ENCODE peak calls at places on chromosomes 3 and 15, in seven cellular contexts. One of them, this sample, is unnamed.

GRCh38 chr3:103056552-103056951 is 621.7 kb downstream of the ZPLD1 start:
- DNase-seq in ovary: no peak
- DNase-seq in EL: no peak
- DNase-seq in epithelial cell of esophagus: no peak
- DNase-seq in neural crest cell: no peak
- DNase-seq in NCI-H69: no peak
- DNase-seq in NCI-H345: no peak
- DNase-seq in this sample: no peak

GRCh38 chr15:49273734-49274318 is 103.8 kb downstream of the GALK2 start:
- DNase-seq in EL: no peak
- DNase-seq in NCI-H345: no peak
- DNase-seq in neural crest cell: no peak
- DNase-seq in epithelial cell of esophagus: peak
- DNase-seq in ovary: no peak
- DNase-seq in NCI-H69: peak
- DNase-seq in this sample: no peak

GRCh38 chr3:55857635-55858034 is 370.5 kb upstream of the WNT5A start:
- DNase-seq in NCI-H345: no peak
- DNase-seq in neural crest cell: no peak
- DNase-seq in NCI-H69: no peak
- DNase-seq in ovary: no peak
- DNase-seq in epithelial cell of esophagus: no peak
- DNase-seq in EL: no peak
- DNase-seq in this sample: no peak

GRCh38 chr3:121793078-121793477 is 41.8 kb downstream of the IQCB1 start:
- DNase-seq in ovary: no peak
- DNase-seq in EL: no peak
- DNase-seq in epithelial cell of esophagus: no peak
- DNase-seq in NCI-H69: no peak
- DNase-seq in NCI-H345: no peak
- DNase-seq in neural crest cell: no peak
- DNase-seq in this sample: no peak

GRCh38 chr15:27082526-27082925 is 111.5 kb downstream of the GABRG3 start:
- DNase-seq in neural crest cell: no peak
- DNase-seq in ovary: no peak
- DNase-seq in epithelial cell of esophagus: no peak
- DNase-seq in NCI-H69: no peak
- DNase-seq in EL: no peak
- DNase-seq in NCI-H345: no peak
- DNase-seq in this sample: no peak

GRCh38 chr3:112806903-112807302 is 39.8 kb downstream of the CD200R1L start:
- DNase-seq in NCI-H345: no peak
- DNase-seq in ovary: no peak
- DNase-seq in neural crest cell: no peak
- DNase-seq in EL: no peak
- DNase-seq in NCI-H69: no peak
- DNase-seq in epithelial cell of esophagus: no peak
- DNase-seq in this sample: no peak

GRCh38 chr3:168620854-168621253 is 525.1 kb upstream of the GOLIM4 start:
- DNase-seq in neural crest cell: peak
- DNase-seq in ovary: no peak
- DNase-seq in epithelial cell of esophagus: peak
- DNase-seq in EL: peak
- DNase-seq in NCI-H345: no peak
- DNase-seq in NCI-H69: peak
- DNase-seq in this sample: peak

GRCh38 chr3:152391671-152392070 is 122.9 kb downstream of the MBNL1 start:
- DNase-seq in ovary: no peak
- DNase-seq in NCI-H345: no peak
- DNase-seq in neural crest cell: no peak
- DNase-seq in EL: no peak
- DNase-seq in NCI-H69: no peak
- DNase-seq in epithelial cell of esophagus: no peak
- DNase-seq in this sample: no peak

GRCh38 chr15:57367556-57367955 is 8.7 kb upstream of the CGNL1 start:
- DNase-seq in EL: no peak
- DNase-seq in neural crest cell: no peak
- DNase-seq in ovary: no peak
- DNase-seq in NCI-H69: no peak
- DNase-seq in epithelial cell of esophagus: peak
- DNase-seq in NCI-H345: no peak
- DNase-seq in this sample: no peak

This sample was measured in glutamatergic neuron.